ENCODE peak calls at places on chromosome 9, in seven cellular contexts. E is IMR-90, X is H9, W is tibial artery, J is A549, A is neural progenitor cell, T is fibroblast of lung. Y is an unnamed sample.

GRCh38 chr9:8262625-8263622 is 463.3 kb upstream of the DMAC1 start:
- DNase-seq in X (no peak), J (no peak), A (peak; percentile 25), E (no peak), T (no peak), W (no peak), Y (peak; percentile 30)

GRCh38 chr9:6761306-6761705 is 3.5 kb downstream of the KDM4C start:
- DNase-seq in A (no peak), X (no peak), J (no peak), W (no peak), T (no peak), E (no peak), Y (no peak)

GRCh38 chr9:35940474-35941467 is 17.2 kb downstream of the OR2S2 start:
- DNase-seq in A (no peak), J (no peak), W (no peak), E (no peak), X (no peak), T (peak; percentile 55), Y (no peak)

GRCh38 chr9:31253800-31254762 is 1130.4 kb upstream of the ACO1 start:
- DNase-seq in T (no peak), X (no peak), A (no peak), J (no peak), W (no peak), E (no peak), Y (no peak)

GRCh38 chr9:134491856-134492255 is 149.7 kb upstream of the COL5A1 start:
- DNase-seq in A (no peak), W (no peak), X (no peak), E (no peak), J (no peak), T (no peak), Y (no peak)

GRCh38 chr9:98442541-98442940 is 187.1 kb upstream of the TBC1D2 start:
- DNase-seq in T (peak; percentile 39), E (peak; percentile 36), A (no peak), X (no peak), J (no peak), W (no peak), Y (no peak)

GRCh38 chr9:70510157-70510770 is 95.8 kb upstream of the KLF9 start:
- DNase-seq in X (peak; percentile 38), A (peak; percentile 32), T (peak; percentile 16), W (no peak), J (peak; percentile 46), E (no peak), Y (peak; percentile 30)

GRCh38 chr9:107848598-107848997 is 359.0 kb upstream of the KLF4 start:
- DNase-seq in T (no peak), A (no peak), E (no peak), W (no peak), X (no peak), J (no peak), Y (no peak)

GRCh38 chr9:33676746-33677505 is 118.4 kb upstream of the PRSS3 start:
- DNase-seq in A (peak; percentile 76), X (peak; percentile 63), W (no peak), J (peak; percentile 60), T (peak; percentile 36), E (peak; percentile 13), Y (peak; percentile 14)

GRCh38 chr9:126536131-126536530 is 77.6 kb upstream of the LMX1B start:
- DNase-seq in X (no peak), E (no peak), A (no peak), T (no peak), J (no peak), W (no peak), Y (no peak)

GRCh38 chr9:79611091-79611614 is 39.4 kb downstream of the TLE4 start:
- DNase-seq in X (no peak), W (no peak), J (no peak), E (peak; percentile 96), T (peak; percentile 99), A (peak; percentile 86), Y (no peak)

GRCh38 chr9:8802242-8802641 is 1002.7 kb upstream of the DMAC1 start:
- DNase-seq in W (no peak), T (no peak), E (no peak), A (no peak), X (no peak), J (no peak), Y (no peak)

GRCh38 chr9:134489621-134490380 is 151.8 kb upstream of the COL5A1 start:
- DNase-seq in A (no peak), W (no peak), E (no peak), X (no peak), T (no peak), J (no peak), Y (no peak)

GRCh38 chr9:22041792-22042191 is 32.7 kb upstream of the CDKN2B start:
- DNase-seq in E (no peak), A (no peak), W (no peak), T (peak; percentile 46), J (no peak), X (no peak), Y (no peak)

GRCh38 chr9:124477211-124478013 is 27.2 kb downstream of the ADGRD2 start:
- DNase-seq in E (no peak), A (peak; percentile 82), W (no peak), T (no peak), X (peak; percentile 61), J (peak; percentile 24), Y (no peak)

GRCh38 chr9:9631302-9631701 is 981.5 kb downstream of the PTPRD start:
- DNase-seq in E (no peak), T (peak; percentile 40), A (no peak), W (no peak), X (no peak), J (no peak), Y (no peak)

GRCh38 chr9:114348906-114349482 is 19.3 kb downstream of the ORM2 start:
- DNase-seq in W (peak; percentile 92), J (peak; percentile 90), X (peak; percentile 87), T (peak; percentile 100), A (peak; percentile 78), E (peak; percentile 99), Y (no peak)

GRCh38 chr9:116549061-116549664 is 137.9 kb upstream of the TRIM32 start:
- DNase-seq in A (no peak), E (peak; percentile 97), W (peak; percentile 83), J (peak; percentile 89), T (peak; percentile 94), X (no peak), Y (peak; percentile 78)

GRCh38 chr9:16442622-16443021 is 427.8 kb downstream of the BNC2 start:
- DNase-seq in W (no peak), J (peak; percentile 67), T (peak; percentile 76), A (peak; percentile 30), X (peak; percentile 52), E (peak; percentile 58), Y (no peak)

GRCh38 chr9:35749515-35750255 is 598 bp downstream of the RGP1 start:
- DNase-seq in A (peak; percentile 41), T (no peak), J (peak; percentile 33), X (peak; percentile 51), W (no peak), E (no peak), Y (no peak)

GRCh38 chr9:115099891-115100290 is 18.1 kb downstream of the TNC start:
- DNase-seq in W (no peak), J (no peak), T (peak; percentile 46), E (no peak), A (peak; percentile 58), X (no peak), Y (no peak)

GRCh38 chr9:136018257-136019031 is 57.3 kb upstream of the UBAC1 start:
- DNase-seq in E (no peak), A (no peak), T (no peak), J (no peak), X (peak; percentile 19), W (peak; percentile 16), Y (peak; percentile 9)

GRCh38 chr9:37582548-37583157 is 6.5 kb upstream of the FBXO10 start:
- DNase-seq in T (peak; percentile 64), A (peak; percentile 55), X (no peak), J (peak; percentile 78), W (no peak), E (peak; percentile 86), Y (no peak)

GRCh38 chr9:4862506-4863250 is 69.9 kb downstream of the RCL1 start:
- DNase-seq in A (no peak), W (peak; percentile 57), T (no peak), J (no peak), X (no peak), E (peak; percentile 51), Y (no peak)

GRCh38 chr9:35795701-35796100 is 4.3 kb downstream of the NPR2 start:
- DNase-seq in X (no peak), J (no peak), W (no peak), E (peak; percentile 22), A (no peak), T (peak; percentile 29), Y (no peak)

GRCh38 chr9:134694368-134694665 is 52.7 kb downstream of the COL5A1 start:
- DNase-seq in E (no peak), J (no peak), A (no peak), T (no peak), W (no peak), X (no peak), Y (no peak)

GRCh38 chr9:91465420-91465819 is 41.8 kb upstream of the NFIL3 start:
- DNase-seq in X (no peak), J (no peak), E (peak; percentile 67), A (no peak), W (no peak), T (peak; percentile 80), Y (no peak)

GRCh38 chr9:102403514-102403913 is 591.6 kb upstream of the CYLC2 start:
- DNase-seq in A (no peak), T (no peak), X (no peak), E (no peak), J (no peak), W (no peak), Y (no peak)
- TF ChIP-seq CTCF in A (no peak), T (no peak), X (no peak), E (no peak), J (no peak), W (no peak), Y (no peak)

DNA sequence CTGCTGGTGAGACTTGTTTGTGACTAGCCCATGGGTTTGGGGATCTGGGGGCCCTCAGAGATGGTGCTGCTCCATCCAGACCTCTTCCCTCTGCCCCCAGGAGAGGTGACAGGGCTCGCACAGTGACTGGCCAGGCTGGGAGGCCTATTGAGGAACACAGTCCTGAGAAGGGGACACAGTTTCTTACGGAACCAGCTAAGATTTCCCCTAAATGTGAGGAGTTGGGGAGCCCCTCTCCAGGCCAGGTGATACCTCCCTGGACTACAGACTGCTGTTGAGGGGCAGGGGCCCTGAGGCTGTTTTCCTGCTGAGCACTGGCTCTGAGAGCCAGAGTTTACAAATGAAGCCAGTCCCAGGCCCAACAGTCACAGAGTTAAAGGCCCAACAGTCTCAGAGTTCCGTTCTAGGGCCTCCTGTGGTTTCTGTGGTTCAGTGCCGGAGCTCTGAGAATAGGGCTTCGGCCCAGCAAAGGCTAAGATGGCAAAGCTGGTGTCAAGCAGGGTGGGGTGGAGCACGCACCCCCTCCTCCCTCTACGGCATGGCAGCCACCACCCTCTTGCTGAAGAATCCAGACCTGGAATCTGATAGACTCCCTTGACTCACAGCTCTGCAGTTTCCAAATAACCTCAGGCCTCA is 1.1 kb upstream of the SEMA4D start:
- DNase-seq in X (no peak), W (no peak), J (no peak), T (no peak), A (no peak), E (no peak), Y (no peak)
- H3K4me1 ChIP-seq in X (peaks cover 18% of the 10 kb centered on the region), W (no peaks in the 10 kb centered on the region), J (peaks cover 10% of the 10 kb centered on the region), T (no peaks in the 10 kb centered on the region), A (peaks cover 26% of the 10 kb centered on the region), E (no peaks in the 10 kb centered on the region), Y (peaks cover 10% of the 10 kb centered on the region)

GRCh38 chr9:121824651-121825480 is 173.4 kb downstream of the DAB2IP start:
- DNase-seq in T (no peak), A (no peak), E (peak; percentile 56), J (no peak), W (no peak), X (no peak), Y (no peak)
- TF ChIP-seq CTCF in T (no peak), A (peak; percentile 12), E (no peak), J (no peak), W (no peak), X (peak; percentile 40), Y (no peak)

GRCh38 chr9:131405858-131406566 is 12.1 kb downstream of the PRRC2B start:
- DNase-seq in A (no peak), E (no peak), J (no peak), T (no peak), X (no peak), W (no peak), Y (peak; percentile 37)
- H3K4me1 ChIP-seq in A (peaks cover 81% of the 10 kb centered on the region), E (peaks cover 48% of the 10 kb centered on the region), J (peaks cover 96% of the 10 kb centered on the region), T (peaks cover 53% of the 10 kb centered on the region), X (peaks cover 40% of the 10 kb centered on the region), W (peaks cover 73% of the 10 kb centered on the region), Y (peaks cover 100% of the 10 kb centered on the region)